ENCODE peak calls at places on chromosomes 6 and 20, in four cellular contexts. One of them, this sample, is unnamed.
A peak's percentile ranks its signal among the peaks of the same experiment; 100 is the strongest.

GRCh38 chr6:106539931-106540330 is 89.4 kb downstream of the RTN4IP1 start:
- DNase-seq in heart left ventricle: no peak
- DNase-seq in cardiac muscle cell: no peak
- DNase-seq in CD4-positive, alpha-beta memory T cell: no peak
- DNase-seq in this sample: no peak

GRCh38 chr20:26163890-26164289 is 467.2 kb upstream of the ZNF337 start:
- DNase-seq in heart left ventricle: no peak
- DNase-seq in cardiac muscle cell: no peak
- DNase-seq in CD4-positive, alpha-beta memory T cell: no peak
- DNase-seq in this sample: no peak

GRCh38 chr6:125791151-125791819 is 525 bp downstream of the NCOA7 start:
- DNase-seq in heart left ventricle: no peak
- DNase-seq in cardiac muscle cell: peak; percentile 40
- DNase-seq in CD4-positive, alpha-beta memory T cell: peak; percentile 64
- DNase-seq in this sample: peak; percentile 57

GRCh38 chr20:53773792-53774371 is 180.2 kb upstream of the ZNF217 start:
- DNase-seq in heart left ventricle: no peak
- DNase-seq in cardiac muscle cell: no peak
- DNase-seq in CD4-positive, alpha-beta memory T cell: no peak
- DNase-seq in this sample: no peak

GRCh38 chr6:169253745-169254238 is at the start of gene THBS2:
- DNase-seq in heart left ventricle: peak; percentile 69
- DNase-seq in cardiac muscle cell: peak; percentile 23
- DNase-seq in CD4-positive, alpha-beta memory T cell: no peak
- DNase-seq in this sample: no peak

GRCh38 chr20:31543966-31544598 is 29.8 kb downstream of the HM13 start:
- DNase-seq in heart left ventricle: peak; percentile 50
- DNase-seq in cardiac muscle cell: no peak
- DNase-seq in CD4-positive, alpha-beta memory T cell: no peak
- DNase-seq in this sample: no peak

GRCh38 chr6:116624036-116624805 is 7.9 kb downstream of the RSPH4A start:
- DNase-seq in heart left ventricle: no peak
- DNase-seq in cardiac muscle cell: no peak
- DNase-seq in CD4-positive, alpha-beta memory T cell: no peak
- DNase-seq in this sample: no peak

GRCh38 chr20:21159658-21160380 is 33.9 kb downstream of the KIZ start:
- DNase-seq in heart left ventricle: no peak
- DNase-seq in cardiac muscle cell: no peak
- DNase-seq in CD4-positive, alpha-beta memory T cell: no peak
- DNase-seq in this sample: no peak

GRCh38 chr6:39530201-39530759 is 194.9 kb downstream of the KIF6 start:
- DNase-seq in heart left ventricle: no peak
- DNase-seq in cardiac muscle cell: no peak
- DNase-seq in CD4-positive, alpha-beta memory T cell: no peak
- DNase-seq in this sample: no peak

GRCh38 chr6:4370066-4370465 is 234.7 kb upstream of the ECI2 start:
- DNase-seq in heart left ventricle: no peak
- DNase-seq in cardiac muscle cell: no peak
- DNase-seq in CD4-positive, alpha-beta memory T cell: no peak
- DNase-seq in this sample: no peak

GRCh38 chr6:2396856-2397640 is 151.6 kb upstream of the GMDS start:
- DNase-seq in heart left ventricle: peak; percentile 50
- DNase-seq in cardiac muscle cell: no peak
- DNase-seq in CD4-positive, alpha-beta memory T cell: no peak
- DNase-seq in this sample: no peak

DNA sequence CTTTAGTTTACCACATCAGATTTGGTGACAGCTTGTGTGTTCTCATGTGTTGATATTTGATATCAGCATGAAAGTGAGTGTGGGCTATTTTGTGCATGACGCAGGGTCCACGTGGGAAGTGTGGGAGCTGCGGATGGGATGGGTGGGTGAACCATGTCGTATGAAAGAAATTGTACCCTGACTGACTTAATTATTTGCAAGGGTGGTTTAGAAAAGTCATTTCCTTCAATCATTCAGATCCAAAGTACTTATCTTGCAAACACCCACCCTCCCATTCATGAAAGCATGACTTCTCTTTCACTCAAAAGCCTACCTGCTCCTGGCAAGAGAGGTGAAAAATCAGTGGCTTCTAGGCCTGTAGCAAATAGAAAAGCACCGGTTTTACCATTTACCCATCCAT is 91.8 kb upstream of the BACH2 start:
- DNase-seq in heart left ventricle: no peak
- DNase-seq in cardiac muscle cell: no peak
- DNase-seq in CD4-positive, alpha-beta memory T cell: no peak
- DNase-seq in this sample: no peak
- H3K4me3 ChIP-seq in heart left ventricle: no peak overlapping the region
- H3K4me3 ChIP-seq in cardiac muscle cell: no peak overlapping the region
- H3K4me3 ChIP-seq in CD4-positive, alpha-beta memory T cell: no peak overlapping the region
- H3K4me3 ChIP-seq in this sample: no peak overlapping the region

GRCh38 chr6:159170333-159170672 is 1.1 kb downstream of the FNDC1 start:
- DNase-seq in heart left ventricle: no peak
- DNase-seq in cardiac muscle cell: no peak
- DNase-seq in CD4-positive, alpha-beta memory T cell: no peak
- DNase-seq in this sample: no peak
- H3K4me3 ChIP-seq in heart left ventricle: peak overlapping the region; percentile 18
- H3K4me3 ChIP-seq in cardiac muscle cell: peak overlapping the region; percentile 25
- H3K4me3 ChIP-seq in CD4-positive, alpha-beta memory T cell: no peak overlapping the region
- H3K4me3 ChIP-seq in this sample: peak overlapping the region; percentile 44

DNA sequence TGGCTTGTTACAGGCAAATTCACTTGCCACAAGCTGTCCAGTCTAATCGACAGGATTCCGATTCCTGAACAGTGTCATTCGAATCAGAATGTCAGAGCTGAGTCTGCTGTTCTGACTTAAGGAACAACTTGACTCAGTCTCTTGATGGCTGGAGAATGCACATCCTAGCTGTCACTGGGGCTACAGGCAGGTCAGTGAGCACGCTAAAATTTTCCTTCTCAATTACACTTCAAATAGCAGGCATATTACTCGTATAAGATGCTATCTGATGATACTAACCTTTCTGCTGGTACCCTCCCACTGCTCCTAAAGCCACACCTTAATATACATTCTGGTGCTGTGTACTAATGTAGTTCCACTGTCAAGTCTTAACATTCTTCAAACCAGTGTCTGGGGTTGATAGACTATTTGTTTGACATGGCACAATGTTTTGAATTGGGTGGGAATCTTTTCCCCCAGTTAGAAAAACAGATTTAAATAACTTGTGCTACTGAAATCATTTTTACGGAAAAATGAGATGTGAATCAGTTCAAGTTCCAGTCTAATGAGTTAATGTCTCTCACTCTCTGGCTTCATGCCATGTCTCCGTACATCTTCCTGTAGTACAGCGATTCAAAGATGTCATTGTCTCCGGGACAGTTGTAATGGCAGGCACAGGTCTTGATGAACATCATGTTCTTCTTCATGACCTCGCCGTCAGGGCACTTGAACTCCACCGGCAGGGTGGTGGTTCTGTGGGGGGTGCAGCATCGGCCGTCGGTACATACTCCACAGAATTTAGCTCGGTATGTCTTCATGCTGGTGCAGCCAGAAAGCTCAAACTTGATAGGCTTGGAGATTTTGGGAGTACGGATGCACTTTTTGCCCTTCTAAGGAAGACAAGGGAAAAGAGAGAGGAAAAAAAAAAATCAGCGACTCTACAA is 2.2 kb downstream of the CCN2 start:
- DNase-seq in heart left ventricle: peak; percentile 45
- DNase-seq in cardiac muscle cell: peak; percentile 11
- DNase-seq in CD4-positive, alpha-beta memory T cell: no peak
- DNase-seq in this sample: no peak
- H3K4me3 ChIP-seq in heart left ventricle: peak overlapping the region; percentile 43
- H3K4me3 ChIP-seq in cardiac muscle cell: no peak overlapping the region
- H3K4me3 ChIP-seq in CD4-positive, alpha-beta memory T cell: no peak overlapping the region
- H3K4me3 ChIP-seq in this sample: peak overlapping the region; percentile 61

DNA sequence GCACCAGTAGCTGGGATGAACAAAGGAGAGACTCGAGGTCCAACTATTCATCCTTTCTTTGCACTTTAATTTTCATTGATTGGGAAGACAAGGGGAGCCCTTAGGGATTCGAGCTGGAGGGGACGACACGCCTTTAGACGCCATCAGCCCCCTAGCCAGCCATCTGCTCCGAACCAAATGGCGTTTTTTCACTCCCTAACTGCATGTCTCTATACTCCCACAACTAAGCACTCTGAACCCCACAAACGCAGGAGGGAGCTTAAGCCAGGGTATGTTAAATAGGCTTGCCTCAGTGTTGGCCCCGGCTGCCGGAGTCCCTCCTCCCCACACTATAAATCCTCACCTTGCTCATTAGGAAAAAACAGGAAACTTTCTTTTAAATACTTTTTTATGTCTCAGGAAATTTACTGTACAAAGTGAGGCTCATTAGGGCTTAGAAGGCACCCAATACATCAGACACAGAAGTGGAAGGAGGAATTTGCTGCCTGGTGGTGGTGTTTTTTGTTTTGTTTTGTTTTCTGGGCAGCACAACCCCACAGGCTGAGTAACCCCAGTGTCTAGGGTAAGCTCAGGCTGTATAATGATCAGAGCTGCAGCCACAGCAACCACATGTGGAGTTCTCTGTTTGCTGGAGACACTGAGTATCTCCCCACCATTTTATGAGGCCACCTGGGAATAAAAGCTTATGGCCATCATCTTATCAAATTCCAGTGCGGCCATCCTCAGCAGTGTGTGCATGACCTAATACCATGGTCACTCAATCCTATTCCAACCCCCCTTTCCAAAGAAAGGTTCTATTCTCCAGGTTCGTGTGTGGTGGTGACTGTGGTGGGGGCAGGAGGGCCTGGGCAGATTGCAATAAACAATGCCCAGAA is 3.2 kb upstream of the DLL1 start:
- DNase-seq in heart left ventricle: no peak
- DNase-seq in cardiac muscle cell: no peak
- DNase-seq in CD4-positive, alpha-beta memory T cell: no peak
- DNase-seq in this sample: no peak
- H3K4me3 ChIP-seq in heart left ventricle: no peak overlapping the region
- H3K4me3 ChIP-seq in cardiac muscle cell: no peak overlapping the region
- H3K4me3 ChIP-seq in CD4-positive, alpha-beta memory T cell: no peak overlapping the region
- H3K4me3 ChIP-seq in this sample: no peak overlapping the region

GRCh38 chr20:1783245-1783644 is 112.0 kb upstream of the SIRPA start:
- DNase-seq in heart left ventricle: no peak
- DNase-seq in cardiac muscle cell: no peak
- DNase-seq in CD4-positive, alpha-beta memory T cell: no peak
- DNase-seq in this sample: no peak
- H3K4me3 ChIP-seq in heart left ventricle: no peak overlapping the region
- H3K4me3 ChIP-seq in cardiac muscle cell: no peak overlapping the region
- H3K4me3 ChIP-seq in CD4-positive, alpha-beta memory T cell: no peak overlapping the region
- H3K4me3 ChIP-seq in this sample: no peak overlapping the region